ENCODE peak calls at places on chromosome 12, in nine cellular contexts. Z is H7; B is LHCN-M2; F is stimulated activated CD8-positive, alpha-beta memory T cell treated with anti-CD3 and anti-CD28 coated beads, Interleukin-4, amount 100 ng/mL, for 1 hour; Y is GM18507; A is fibroblast of lung; Q is AG10803; D is transverse colon; O is prostate gland. H is an unnamed sample.
A peak's percentile ranks its signal among the peaks of the same experiment; 100 is the strongest.

GRCh38 chr12:130818381-130819247 is 20.4 kb downstream of the STX2 start:
- DNase-seq in Z (peak; percentile 99), B (no peak), F (no peak), Y (peak; percentile 80), A (peak; percentile 25), Q (no peak), D (peak; percentile 78), O (peak; percentile 52), H (no peak)

GRCh38 chr12:51419473-51420228 is 5.0 kb upstream of the SLC4A8 start:
- DNase-seq in Z (peak; percentile 56), B (no peak), F (no peak), Y (no peak), A (no peak), Q (no peak), D (no peak), O (no peak), H (no peak)

GRCh38 chr12:122668268-122668667 is 34.9 kb downstream of the HCAR2 start:
- DNase-seq in Z (peak; percentile 46), B (no peak), F (no peak), Y (no peak), A (no peak), Q (no peak), D (no peak), O (no peak), H (no peak)

GRCh38 chr12:19757317-19757877 is 318.1 kb downstream of the AEBP2 start:
- DNase-seq in Z (peak; percentile 31), B (peak; percentile 37), F (no peak), Y (no peak), A (peak; percentile 60), Q (peak; percentile 59), D (no peak), O (no peak), H (peak; percentile 49)

GRCh38 chr12:71475280-71475679 is 35.7 kb downstream of the LGR5 start:
- DNase-seq in Z (no peak), B (peak; percentile 26), F (no peak), Y (no peak), A (no peak), Q (peak; percentile 82), D (no peak), O (no peak), H (peak; percentile 81)

GRCh38 chr12:54383041-54383609 is 1.4 kb downstream of the ZNF385A start:
- DNase-seq in Z (no peak), B (peak; percentile 99), F (no peak), Y (no peak), A (peak; percentile 88), Q (peak; percentile 93), D (no peak), O (no peak), H (peak; percentile 94)

GRCh38 chr12:116674643-116675183 is 63.2 kb downstream of the SPRING1 start:
- DNase-seq in Z (no peak), B (no peak), F (no peak), Y (no peak), A (no peak), Q (peak; percentile 15), D (no peak), O (no peak), H (peak; percentile 26)

GRCh38 chr12:96397756-96398421 is 2.4 kb downstream of the CDK17 start:
- DNase-seq in Z (no peak), B (no peak), F (no peak), Y (no peak), A (peak; percentile 46), Q (peak; percentile 71), D (no peak), O (no peak), H (peak; percentile 41)

GRCh38 chr12:29782821-29783772 is 645 bp downstream of the TMTC1 start:
- DNase-seq in Z (peak; percentile 73), B (peak; percentile 43), F (no peak), Y (no peak), A (peak; percentile 53), Q (no peak), D (no peak), O (peak; percentile 16), H (peak; percentile 62)

GRCh38 chr12:130338794-130339601 is 1.3 kb downstream of the PIWIL1 start:
- DNase-seq in Z (peak; percentile 57), B (no peak), F (no peak), Y (no peak), A (no peak), Q (no peak), D (no peak), O (no peak), H (no peak)

GRCh38 chr12:57590536-57590891 is 478 bp upstream of the PIP4K2C start:
- DNase-seq in Z (no peak), B (no peak), F (no peak), Y (no peak), A (no peak), Q (no peak), D (no peak), O (no peak), H (no peak)

GRCh38 chr12:1126089-1126488 is 135.1 kb downstream of the ERC1 start:
- DNase-seq in Z (no peak), B (no peak), F (no peak), Y (peak; percentile 11), A (no peak), Q (no peak), D (no peak), O (no peak), H (no peak)

GRCh38 chr12:12839886-12840285 is 26.7 kb downstream of the DDX47 start:
- DNase-seq in Z (no peak), B (peak; percentile 83), F (no peak), Y (no peak), A (peak; percentile 76), Q (peak; percentile 80), D (peak; percentile 87), O (no peak), H (peak; percentile 84)

GRCh38 chr12:71664411-71665108 is 459 bp downstream of the THAP2 start:
- DNase-seq in Z (no peak), B (no peak), F (no peak), Y (no peak), A (peak; percentile 20), Q (no peak), D (no peak), O (no peak), H (peak; percentile 2)

GRCh38 chr12:118033331-118033730 is 16.8 kb downstream of the RFC5 start:
- DNase-seq in Z (no peak), B (no peak), F (no peak), Y (no peak), A (no peak), Q (no peak), D (no peak), O (no peak), H (no peak)

GRCh38 chr12:62763319-62763718 is 171.6 kb downstream of the PPM1H start:
- DNase-seq in Z (no peak), B (no peak), F (no peak), Y (no peak), A (no peak), Q (no peak), D (no peak), O (no peak), H (no peak)

GRCh38 chr12:6167327-6168280 is 32.6 kb upstream of the CD9 start:
- DNase-seq in Z (no peak), B (peak; percentile 99), F (peak; percentile 20), Y (peak; percentile 20), A (peak; percentile 94), Q (peak; percentile 89), D (peak; percentile 45), O (no peak), H (peak; percentile 91)

GRCh38 chr12:6783828-6784227 is 5.5 kb upstream of the CD4 start:
- DNase-seq in Z (no peak), B (no peak), F (no peak), Y (no peak), A (no peak), Q (no peak), D (no peak), O (no peak), H (no peak)

GRCh38 chr12:50659690-50660424 is 104.0 kb upstream of the ATF1 start:
- DNase-seq in Z (no peak), B (no peak), F (no peak), Y (no peak), A (no peak), Q (no peak), D (peak; percentile 19), O (peak; percentile 44), H (no peak)

GRCh38 chr12:68623984-68624383 is 13.3 kb downstream of the RAP1B start:
- DNase-seq in Z (no peak), B (peak; percentile 44), F (no peak), Y (no peak), A (no peak), Q (peak; percentile 74), D (no peak), O (no peak), H (no peak)

GRCh38 chr12:38912116-38912515 is 6.7 kb upstream of the CPNE8 start:
- DNase-seq in Z (no peak), B (no peak), F (no peak), Y (no peak), A (no peak), Q (no peak), D (no peak), O (no peak), H (no peak)

GRCh38 chr12:122333142-122334087 is 67.1 kb upstream of the VPS33A start:
- DNase-seq in Z (no peak), B (no peak), F (no peak), Y (no peak), A (peak; percentile 75), Q (peak; percentile 58), D (no peak), O (no peak), H (no peak)

GRCh38 chr12:110304061-110304551 is 23.1 kb downstream of the ATP2A2 start:
- DNase-seq in Z (no peak), B (peak; percentile 46), F (no peak), Y (no peak), A (peak; percentile 64), Q (peak; percentile 48), D (no peak), O (no peak), H (peak; percentile 46)

GRCh38 chr12:24111591-24111990 is 162.1 kb upstream of the SOX5 start:
- DNase-seq in Z (no peak), B (no peak), F (no peak), Y (no peak), A (peak; percentile 57), Q (no peak), D (no peak), O (no peak), H (peak; percentile 9)

GRCh38 chr12:107891967-107892366 is 117.5 kb downstream of the ASCL4 start:
- DNase-seq in Z (peak; percentile 44), B (peak; percentile 15), F (no peak), Y (no peak), A (peak; percentile 3), Q (peak; percentile 7), D (no peak), O (no peak), H (no peak)